ENCODE peak calls at places on chromosomes 4 and X, in eight cellular contexts. X is A549, G is tibial nerve, R is HCT116, V is transverse colon, T is gastrocnemius medialis, Y is esophagus muscularis mucosa, F is right lobe of liver. I is an unnamed sample.

GRCh38 chr4:113998026-113998425 is 18.6 kb upstream of the ARSJ start:
- DNase-seq in X (no peak), G (no peak), R (no peak), V (peak), T (no peak), Y (no peak), F (no peak), I (no peak)

GRCh38 chr4:53962516-53963225 is 101.7 kb downstream of the CHIC2 start:
- DNase-seq in X (no peak), G (no peak), R (no peak), V (no peak), T (no peak), Y (peak), F (no peak), I (no peak)

GRCh38 chr4:3286335-3287175 is 6.3 kb upstream of the RGS12 start:
- DNase-seq in X (no peak), G (no peak), R (no peak), V (no peak), T (no peak), Y (no peak), F (peak), I (no peak)

GRCh38 chr4:42655921-42656735 is 777 bp downstream of the ATP8A1 start:
- DNase-seq in X (peak), G (no peak), R (no peak), V (peak), T (peak), Y (no peak), F (peak), I (peak)

GRCh38 chrX:68935362-68935761 is 106.5 kb downstream of the EFNB1 start:
- DNase-seq in X (no peak), G (no peak), R (no peak), V (peak), T (no peak), Y (no peak), F (no peak), I (no peak)

GRCh38 chr4:38279077-38279476 is 318.9 kb downstream of the PTTG2 start:
- DNase-seq in X (no peak), G (no peak), R (no peak), V (peak), T (no peak), Y (no peak), F (no peak), I (no peak)

GRCh38 chr4:26140150-26140898 is 180.5 kb upstream of the RBPJ start:
- DNase-seq in X (no peak), G (no peak), R (no peak), V (peak), T (peak), Y (no peak), F (no peak), I (no peak)

GRCh38 chr4:2924286-2924685 is 38.9 kb downstream of the NOP14 start:
- DNase-seq in X (no peak), G (no peak), R (no peak), V (no peak), T (peak), Y (no peak), F (peak), I (peak)

GRCh38 chr4:96955226-96955625 is 1115.3 kb downstream of the PDHA2 start:
- DNase-seq in X (no peak), G (no peak), R (no peak), V (no peak), T (no peak), Y (no peak), F (no peak), I (no peak)

GRCh38 chr4:123365412-123365811 is 31.2 kb upstream of the SPRY1 start:
- DNase-seq in X (no peak), G (no peak), R (no peak), V (no peak), T (no peak), Y (peak), F (no peak), I (no peak)

GRCh38 chr4:186719925-186720694 is 3.5 kb downstream of the FAT1 start:
- DNase-seq in X (no peak), G (no peak), R (no peak), V (no peak), T (no peak), Y (no peak), F (no peak), I (no peak)

GRCh38 chr4:183783933-183784622 is 121.0 kb upstream of the STOX2 start:
- DNase-seq in X (no peak), G (no peak), R (no peak), V (no peak), T (peak), Y (no peak), F (no peak), I (peak)

GRCh38 chr4:185841451-185841850 is 29.5 kb upstream of the SORBS2 start:
- DNase-seq in X (no peak), G (no peak), R (no peak), V (no peak), T (no peak), Y (no peak), F (no peak), I (no peak)

GRCh38 chr4:107824367-107825071 is at the start of gene SGMS2:
- DNase-seq in X (peak), G (peak), R (peak), V (peak), T (peak), Y (peak), F (peak), I (peak)

GRCh38 chr4:99979872-99980271 is 29.8 kb upstream of the H2AZ1 start:
- DNase-seq in X (no peak), G (no peak), R (no peak), V (no peak), T (no peak), Y (no peak), F (no peak), I (no peak)

GRCh38 chr4:157521916-157522315 is 301.4 kb downstream of the GRIA2 start:
- DNase-seq in X (no peak), G (no peak), R (no peak), V (no peak), T (no peak), Y (no peak), F (no peak), I (no peak)

GRCh38 chr4:8307714-8308113 is 38.2 kb downstream of the HTRA3 start:
- DNase-seq in X (no peak), G (no peak), R (no peak), V (no peak), T (no peak), Y (no peak), F (peak), I (no peak)

GRCh38 chr4:62275470-62275869 is 1075.3 kb downstream of the ADGRL3 start:
- DNase-seq in X (no peak), G (no peak), R (no peak), V (no peak), T (no peak), Y (no peak), F (no peak), I (no peak)

GRCh38 chr4:17786567-17786966 is 5.1 kb upstream of the FAM184B start:
- DNase-seq in X (no peak), G (no peak), R (no peak), V (no peak), T (no peak), Y (peak), F (no peak), I (no peak)

GRCh38 chr4:152258804-152259708 is 276.8 kb downstream of the FBXW7 start:
- DNase-seq in X (no peak), G (no peak), R (peak), V (no peak), T (no peak), Y (peak), F (no peak), I (no peak)

GRCh38 chr4:153731239-153731638 is 28.6 kb downstream of the RNF175 start:
- DNase-seq in X (no peak), G (no peak), R (no peak), V (no peak), T (no peak), Y (no peak), F (no peak), I (no peak)

GRCh38 chrX:51802917-51803688 is 59.9 kb downstream of the GSPT2 start:
- DNase-seq in X (peak), G (no peak), R (peak), V (peak), T (peak), Y (no peak), F (peak), I (peak)

GRCh38 chr4:87589531-87589930 is 18.8 kb upstream of the DSPP start:
- DNase-seq in X (no peak), G (no peak), R (no peak), V (no peak), T (no peak), Y (no peak), F (no peak), I (no peak)

GRCh38 chr4:133081246-133081645 is 67.8 kb upstream of the PCDH10 start:
- DNase-seq in X (no peak), G (no peak), R (peak), V (no peak), T (no peak), Y (no peak), F (no peak), I (no peak)

GRCh38 chrX:18793601-18794089 is 86.2 kb downstream of the PPEF1 start:
- DNase-seq in X (peak), G (no peak), R (no peak), V (no peak), T (no peak), Y (no peak), F (no peak), I (no peak)

GRCh38 chrX:50448565-50448964 is 22.1 kb downstream of the DGKK start:
- DNase-seq in X (peak), G (no peak), R (peak), V (peak), T (no peak), Y (no peak), F (no peak), I (no peak)

GRCh38 chr4:34619531-34620109 is 1624.7 kb downstream of the ARAP2 start:
- DNase-seq in X (no peak), G (no peak), R (no peak), V (no peak), T (no peak), Y (no peak), F (no peak), I (peak)

GRCh38 chrX:136034622-136035021 is 49.4 kb downstream of the SLC9A6 start:
- DNase-seq in X (no peak), G (no peak), R (no peak), V (no peak), T (no peak), Y (no peak), F (no peak), I (no peak)

GRCh38 chr4:82975792-82976191 is 34.8 kb downstream of the LIN54 start:
- DNase-seq in X (no peak), G (no peak), R (no peak), V (no peak), T (no peak), Y (no peak), F (no peak), I (no peak)

GRCh38 chrX:138756234-138756633 is 44.7 kb upstream of the FGF13 start:
- DNase-seq in X (no peak), G (no peak), R (no peak), V (no peak), T (peak), Y (no peak), F (no peak), I (peak)

GRCh38 chrX:2689773-2690666 is 1.1 kb upstream of the CD99 start:
- DNase-seq in X (no peak), G (no peak), R (no peak), V (peak), T (no peak), Y (no peak), F (peak), I (no peak)

GRCh38 chr4:142909908-142910307 is 63.8 kb upstream of the INPP4B start:
- DNase-seq in X (no peak), G (no peak), R (no peak), V (no peak), T (no peak), Y (no peak), F (no peak), I (no peak)

GRCh38 chr4:102517753-102518152 is 16.6 kb downstream of the NFKB1 start:
- DNase-seq in X (no peak), G (no peak), R (no peak), V (no peak), T (no peak), Y (no peak), F (no peak), I (no peak)

GRCh38 chr4:29588615-29589014 is 1131.6 kb upstream of the PCDH7 start:
- DNase-seq in X (no peak), G (no peak), R (no peak), V (no peak), T (no peak), Y (no peak), F (no peak), I (no peak)

GRCh38 chrX:69010339-69010738 is 154.9 kb downstream of the PJA1 start:
- DNase-seq in X (no peak), G (no peak), R (no peak), V (no peak), T (no peak), Y (no peak), F (no peak), I (no peak)

GRCh38 chrX:149312936-149313432 is 192.1 kb downstream of the IDS start:
- DNase-seq in X (no peak), G (no peak), R (no peak), V (no peak), T (no peak), Y (no peak), F (no peak), I (no peak)

GRCh38 chrX:68717196-68717595 is 69.7 kb downstream of the STARD8 start:
- DNase-seq in X (no peak), G (no peak), R (no peak), V (no peak), T (no peak), Y (no peak), F (peak), I (no peak)

GRCh38 chr4:53583513-53583912 is 7.8 kb downstream of the LNX1 start:
- DNase-seq in X (no peak), G (no peak), R (no peak), V (no peak), T (no peak), Y (no peak), F (no peak), I (no peak)

GRCh38 chr4:8850830-8851188 is 20.8 kb downstream of the HMX1 start:
- DNase-seq in X (no peak), G (no peak), R (no peak), V (no peak), T (no peak), Y (no peak), F (no peak), I (no peak)

GRCh38 chr4:99754756-99755155 is 61.9 kb upstream of the DAPP1 start:
- DNase-seq in X (no peak), G (no peak), R (no peak), V (no peak), T (no peak), Y (no peak), F (no peak), I (no peak)

GRCh38 chrX:41003501-41004286 is 81.6 kb upstream of the USP9X start:
- DNase-seq in X (no peak), G (no peak), R (no peak), V (no peak), T (no peak), Y (no peak), F (no peak), I (no peak)
- H3K27ac ChIP-seq in X (peak), G (no peak), R (no peak), V (no peak), T (no peak), Y (no peak), F (no peak), I (no peak)

GRCh38 chr4:127783026-127783769 is 1.1 kb downstream of the HSPA4L start:
- DNase-seq in X (peak), G (peak), R (peak), V (peak), T (peak), Y (peak), F (peak), I (peak)
- TF ChIP-seq POLR2A in X (no peak), G (no peak), R (no peak), V (no peak), T (no peak), Y (no peak), F (no peak), I (peak)

GRCh38 chr4:159282944-159283343 is 180.1 kb downstream of the RAPGEF2 start:
- DNase-seq in X (no peak), G (no peak), R (no peak), V (no peak), T (no peak), Y (no peak), F (no peak), I (no peak)
- H3K27ac ChIP-seq in X (peak), G (no peak), R (no peak), V (no peak), T (no peak), Y (no peak), F (no peak), I (no peak)

GRCh38 chr4:24583451-24584174 is 741 bp downstream of the DHX15 start:
- DNase-seq in X (peak), G (peak), R (peak), V (peak), T (peak), Y (no peak), F (peak), I (peak)
- TF ChIP-seq POLR2A in X (no peak), G (no peak), R (no peak), V (no peak), T (no peak), Y (no peak), F (no peak), I (no peak)

DNA sequence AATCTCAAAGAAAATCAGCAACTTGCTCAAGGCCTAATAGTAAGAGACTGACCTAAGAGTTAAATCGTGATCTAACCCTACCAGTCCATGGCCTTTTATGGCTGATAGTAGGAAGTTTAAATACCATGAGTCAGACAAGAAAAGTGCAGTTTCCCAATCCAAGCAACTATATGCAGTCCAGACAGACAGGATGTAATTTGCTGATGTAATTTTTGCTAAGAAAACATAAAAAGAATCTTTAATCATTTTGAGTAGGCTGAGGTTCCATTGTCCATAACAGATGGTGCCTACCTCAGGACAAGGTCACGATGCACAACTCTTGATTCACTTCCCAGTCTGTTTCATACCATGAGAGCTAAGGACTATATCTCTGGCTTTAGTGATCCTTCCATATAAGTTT is 317.6 kb upstream of the GRIA3 start:
- DNase-seq in X (no peak), G (no peak), R (no peak), V (no peak), T (no peak), Y (no peak), F (no peak), I (no peak)
- H3K27ac ChIP-seq in X (peak), G (no peak), R (no peak), V (no peak), T (no peak), Y (no peak), F (no peak), I (no peak)

GRCh38 chrX:48508400-48509244 is at the start of gene PORCN:
- DNase-seq in X (peak), G (peak), R (no peak), V (peak), T (peak), Y (peak), F (peak), I (peak)
- TF ChIP-seq POLR2A in X (peak), G (peak), R (no peak), V (peak), T (peak), Y (no peak), F (peak), I (peak)

DNA sequence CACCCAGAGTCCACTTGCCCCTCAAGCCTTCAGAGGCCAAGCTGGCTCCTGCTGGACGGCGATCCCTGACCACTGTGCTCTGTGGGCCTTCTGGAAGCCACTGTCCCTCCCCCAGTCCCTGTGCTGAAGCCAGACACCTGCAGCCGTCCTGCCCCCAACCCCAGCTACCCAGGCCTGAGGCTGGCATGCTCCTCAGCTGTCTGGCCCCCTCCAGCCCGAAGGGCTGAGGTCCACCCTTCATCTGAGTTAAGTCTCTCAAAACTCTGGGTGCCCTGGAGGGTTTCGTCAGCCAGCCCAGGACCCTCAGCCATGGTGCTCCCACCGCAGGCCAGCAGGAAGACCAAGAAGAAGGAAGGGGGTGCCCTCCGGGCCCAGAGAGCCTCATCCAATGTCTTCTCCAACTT is 4.0 kb downstream of the MYL5 start:
- DNase-seq in X (no peak), G (no peak), R (no peak), V (no peak), T (no peak), Y (no peak), F (peak), I (no peak)
- H3K27ac ChIP-seq in X (no peak), G (no peak), R (peak), V (no peak), T (no peak), Y (no peak), F (no peak), I (no peak)

GRCh38 chr4:74789518-74789917 is 4.8 kb downstream of the BTC start:
- DNase-seq in X (no peak), G (no peak), R (no peak), V (no peak), T (no peak), Y (no peak), F (no peak), I (no peak)

GRCh38 chr4:74794341-74794801 is at the start of gene BTC:
- DNase-seq in X (peak), G (no peak), R (peak), V (peak), T (peak), Y (no peak), F (peak), I (peak)

GRCh38 chr4:74790652-74791051 is 3.7 kb downstream of the BTC start:
- DNase-seq in X (no peak), G (no peak), R (no peak), V (no peak), T (no peak), Y (no peak), F (no peak), I (no peak)

GRCh38 chr4:74796631-74797030 is 2.3 kb upstream of the BTC start:
- DNase-seq in X (no peak), G (no peak), R (no peak), V (no peak), T (no peak), Y (no peak), F (no peak), I (peak)

GRCh38 chr4:74793757-74794340 is 474 bp downstream of the BTC start:
- DNase-seq in X (peak), G (no peak), R (no peak), V (peak), T (peak), Y (no peak), F (peak), I (peak)
- TF ChIP-seq POLR2A in X (no peak), G (no peak), R (peak), V (peak), T (no peak), Y (no peak), F (peak), I (no peak)

I was measured in thyroid gland.